ENCODE peak calls at places on chromosomes 11 and 22, in six cellular contexts. T is stimulated activated CD4-positive, alpha-beta T cell treated with anti-CD3 and anti-CD28 coated beads, Interleukin-4, amount 100 ng/mL, for 1 hour; G is AG04450; Z is HCEC 1CT; I is frontal cortex; Q is GM23338. O is an unnamed sample.

GRCh38 chr11:88363566-88364169 is 26.1 kb upstream of the CTSC start:
- DNase-seq in T (no peak), G (no peak), Z (peak; percentile 47), I (no peak), Q (no peak), O (no peak)

GRCh38 chr11:27610287-27610686 is 90.0 kb downstream of the BDNF start:
- DNase-seq in T (no peak), G (no peak), Z (no peak), I (no peak), Q (peak; percentile 44), O (no peak)

GRCh38 chr11:67463680-67464410 is 5.2 kb downstream of the TMEM134 start:
- DNase-seq in T (no peak), G (no peak), Z (no peak), I (no peak), Q (no peak), O (peak; percentile 45)

GRCh38 chr22:44395116-44396005 is 82.6 kb upstream of the SHISAL1 start:
- DNase-seq in T (no peak), G (no peak), Z (no peak), I (no peak), Q (no peak), O (no peak)

GRCh38 chr11:84558085-84558905 is 1068.8 kb downstream of the DLG2 start:
- DNase-seq in T (no peak), G (peak; percentile 4), Z (peak; percentile 43), I (no peak), Q (peak; percentile 82), O (peak; percentile 22)

GRCh38 chr22:27534720-27535125 is 266.8 kb downstream of the MN1 start:
- DNase-seq in T (no peak), G (peak; percentile 30), Z (peak; percentile 40), I (no peak), Q (no peak), O (peak; percentile 50)

GRCh38 chr11:96472085-96472484 is 82.3 kb downstream of the JRKL start:
- DNase-seq in T (no peak), G (no peak), Z (no peak), I (no peak), Q (peak; percentile 32), O (no peak)

GRCh38 chr22:35651085-35651484 is 2.8 kb downstream of the APOL6 start:
- DNase-seq in T (no peak), G (no peak), Z (no peak), I (no peak), Q (no peak), O (no peak)

GRCh38 chr22:50542416-50542927 is 3.2 kb upstream of the KLHDC7B start:
- DNase-seq in T (no peak), G (no peak), Z (no peak), I (no peak), Q (no peak), O (no peak)

GRCh38 chr22:27213766-27214581 is 556.6 kb downstream of the MIAT start:
- DNase-seq in T (no peak), G (peak; percentile 48), Z (no peak), I (no peak), Q (no peak), O (no peak)

GRCh38 chr11:125833016-125833415 is at the start of gene PATE4:
- DNase-seq in T (no peak), G (no peak), Z (no peak), I (no peak), Q (no peak), O (no peak)

GRCh38 chr11:105211806-105212531 is 72.4 kb upstream of the CARD18 start:
- DNase-seq in T (no peak), G (no peak), Z (no peak), I (no peak), Q (no peak), O (no peak)

O was measured in ELF-1.